ENCODE peak calls at places on chromosomes 11 and 22, in four cellular contexts. One of them, this sample, is unnamed.
A peak's percentile ranks its signal among the peaks of the same experiment; 100 is the strongest.

GRCh38 chr11:61138940-61139339 is 22.3 kb downstream of the VPS37C start:
- DNase-seq in aorta: peak; percentile 36
- DNase-seq in body of pancreas: no peak
- DNase-seq in ovary: no peak
- DNase-seq in this sample: no peak

GRCh38 chr11:126060651-126061220 is 1.9 kb downstream of the CDON start:
- DNase-seq in aorta: no peak
- DNase-seq in body of pancreas: no peak
- DNase-seq in ovary: no peak
- DNase-seq in this sample: no peak

GRCh38 chr11:19284881-19285280 is 44.1 kb upstream of the E2F8 start:
- DNase-seq in aorta: no peak
- DNase-seq in body of pancreas: no peak
- DNase-seq in ovary: no peak
- DNase-seq in this sample: no peak

GRCh38 chr11:116890193-116890592 is 52.8 kb upstream of the APOA1 start:
- DNase-seq in aorta: no peak
- DNase-seq in body of pancreas: no peak
- DNase-seq in ovary: no peak
- DNase-seq in this sample: no peak

GRCh38 chr11:66637557-66638176 is 836 bp upstream of the RBM4 start:
- DNase-seq in aorta: no peak
- DNase-seq in body of pancreas: no peak
- DNase-seq in ovary: no peak
- DNase-seq in this sample: no peak

GRCh38 chr11:70072471-70073187 is 5.5 kb upstream of the ANO1 start:
- DNase-seq in aorta: no peak
- DNase-seq in body of pancreas: no peak
- DNase-seq in ovary: no peak
- DNase-seq in this sample: no peak

GRCh38 chr11:6199174-6199810 is at the start of gene OR52W1:
- DNase-seq in aorta: no peak
- DNase-seq in body of pancreas: no peak
- DNase-seq in ovary: no peak
- DNase-seq in this sample: no peak

GRCh38 chr11:67651976-67652895 is 1.7 kb upstream of the ACY3 start:
- DNase-seq in aorta: no peak
- DNase-seq in body of pancreas: no peak
- DNase-seq in ovary: no peak
- DNase-seq in this sample: no peak

GRCh38 chr11:131922220-131922619 is 551.8 kb downstream of the NTM start:
- DNase-seq in aorta: no peak
- DNase-seq in body of pancreas: no peak
- DNase-seq in ovary: no peak
- DNase-seq in this sample: no peak

GRCh38 chr11:130449246-130449990 is 973 bp downstream of the ADAMTS15 start:
- DNase-seq in aorta: no peak
- DNase-seq in body of pancreas: no peak
- DNase-seq in ovary: no peak
- DNase-seq in this sample: no peak

GRCh38 chr11:103826856-103827255 is 209.6 kb upstream of the DDI1 start:
- DNase-seq in aorta: no peak
- DNase-seq in body of pancreas: no peak
- DNase-seq in ovary: no peak
- DNase-seq in this sample: no peak

GRCh38 chr22:50002791-50003190 is 9.8 kb downstream of the IL17REL start:
- DNase-seq in aorta: no peak
- DNase-seq in body of pancreas: no peak
- DNase-seq in ovary: no peak
- DNase-seq in this sample: no peak

GRCh38 chr11:19040051-19040450 is 20.5 kb downstream of the MRGPRX2 start:
- DNase-seq in aorta: no peak
- DNase-seq in body of pancreas: no peak
- DNase-seq in ovary: no peak
- DNase-seq in this sample: no peak

GRCh38 chr11:33135216-33135615 is 26.1 kb downstream of the CSTF3 start:
- DNase-seq in aorta: no peak
- DNase-seq in body of pancreas: no peak
- DNase-seq in ovary: no peak
- DNase-seq in this sample: peak; percentile 72

GRCh38 chr11:75925785-75926164 is 110.8 kb downstream of the UVRAG start:
- DNase-seq in aorta: no peak
- DNase-seq in body of pancreas: no peak
- DNase-seq in ovary: no peak
- DNase-seq in this sample: no peak

GRCh38 chr22:48702573-48703264 is 1125.0 kb downstream of the BRD1 start:
- DNase-seq in aorta: peak; percentile 26
- DNase-seq in body of pancreas: peak; percentile 77
- DNase-seq in ovary: no peak
- DNase-seq in this sample: no peak

GRCh38 chr22:49508561-49508960 is 319.1 kb downstream of the BRD1 start:
- DNase-seq in aorta: no peak
- DNase-seq in body of pancreas: no peak
- DNase-seq in ovary: no peak
- DNase-seq in this sample: no peak

GRCh38 chr11:8545698-8546366 is 48.2 kb downstream of the STK33 start:
- DNase-seq in aorta: no peak
- DNase-seq in body of pancreas: no peak
- DNase-seq in ovary: no peak
- DNase-seq in this sample: no peak

GRCh38 chr11:27209562-27210005 is 153.4 kb downstream of the CCDC34 start:
- DNase-seq in aorta: peak; percentile 77
- DNase-seq in body of pancreas: peak; percentile 27
- DNase-seq in ovary: no peak
- DNase-seq in this sample: no peak

GRCh38 chr22:47144076-47144765 is 381.8 kb downstream of the TBC1D22A start:
- DNase-seq in aorta: no peak
- DNase-seq in body of pancreas: peak; percentile 71
- DNase-seq in ovary: no peak
- DNase-seq in this sample: no peak

GRCh38 chr11:45423036-45423435 is 136.9 kb upstream of the SYT13 start:
- DNase-seq in aorta: no peak
- DNase-seq in body of pancreas: no peak
- DNase-seq in ovary: no peak
- DNase-seq in this sample: no peak

GRCh38 chr22:45903355-45904149 is 73.4 kb downstream of the WNT7B start:
- DNase-seq in aorta: peak; percentile 70
- DNase-seq in body of pancreas: peak; percentile 50
- DNase-seq in ovary: no peak
- DNase-seq in this sample: peak; percentile 27

GRCh38 chr11:115678942-115679341 is 174.7 kb upstream of the CADM1 start:
- DNase-seq in aorta: no peak
- DNase-seq in body of pancreas: no peak
- DNase-seq in ovary: no peak
- DNase-seq in this sample: no peak

GRCh38 chr11:120928506-120929062 is 95.3 kb upstream of the TBCEL start:
- DNase-seq in aorta: no peak
- DNase-seq in body of pancreas: no peak
- DNase-seq in ovary: no peak
- DNase-seq in this sample: no peak

GRCh38 chr11:130718118-130718517 is 198.2 kb downstream of the SNX19 start:
- DNase-seq in aorta: no peak
- DNase-seq in body of pancreas: no peak
- DNase-seq in ovary: no peak
- DNase-seq in this sample: no peak

GRCh38 chr11:19279455-19279854 is 38.7 kb upstream of the E2F8 start:
- DNase-seq in aorta: no peak
- DNase-seq in body of pancreas: no peak
- DNase-seq in ovary: no peak
- DNase-seq in this sample: no peak

GRCh38 chr11:119673389-119674336 is 55.3 kb downstream of the NECTIN1 start:
- DNase-seq in aorta: no peak
- DNase-seq in body of pancreas: peak; percentile 30
- DNase-seq in ovary: no peak
- DNase-seq in this sample: no peak

GRCh38 chr11:70498171-70498571 is 99.8 kb downstream of the CTTN start:
- DNase-seq in aorta: peak; percentile 18
- DNase-seq in body of pancreas: no peak
- DNase-seq in ovary: no peak
- DNase-seq in this sample: no peak

GRCh38 chr11:6658647-6659046 is 3.0 kb upstream of the DCHS1 start:
- DNase-seq in aorta: no peak
- DNase-seq in body of pancreas: no peak
- DNase-seq in ovary: no peak
- DNase-seq in this sample: no peak

GRCh38 chr11:126335463-126335760 is 20.1 kb upstream of the ST3GAL4 start:
- DNase-seq in aorta: no peak
- DNase-seq in body of pancreas: no peak
- DNase-seq in ovary: no peak
- DNase-seq in this sample: no peak

GRCh38 chr11:111452146-111452545 is 60.0 kb downstream of the BTG4 start:
- DNase-seq in aorta: no peak
- DNase-seq in body of pancreas: no peak
- DNase-seq in ovary: no peak
- DNase-seq in this sample: no peak

GRCh38 chr11:67732045-67732787 is 57.8 kb upstream of the ALDH3B2 start:
- DNase-seq in aorta: no peak
- DNase-seq in body of pancreas: peak; percentile 13
- DNase-seq in ovary: no peak
- DNase-seq in this sample: no peak

GRCh38 chr11:22711212-22711770 is 44.9 kb downstream of the GAS2 start:
- DNase-seq in aorta: no peak
- DNase-seq in body of pancreas: peak; percentile 10
- DNase-seq in ovary: no peak
- DNase-seq in this sample: no peak

GRCh38 chr22:41271787-41272186 is 14.2 kb downstream of the RANGAP1 start:
- DNase-seq in aorta: no peak
- DNase-seq in body of pancreas: no peak
- DNase-seq in ovary: no peak
- DNase-seq in this sample: no peak

GRCh38 chr11:3642071-3642951 is 519 bp upstream of the ART5 start:
- DNase-seq in aorta: peak; percentile 77
- DNase-seq in body of pancreas: peak; percentile 86
- DNase-seq in ovary: peak; percentile 93
- DNase-seq in this sample: peak; percentile 26

DNA sequence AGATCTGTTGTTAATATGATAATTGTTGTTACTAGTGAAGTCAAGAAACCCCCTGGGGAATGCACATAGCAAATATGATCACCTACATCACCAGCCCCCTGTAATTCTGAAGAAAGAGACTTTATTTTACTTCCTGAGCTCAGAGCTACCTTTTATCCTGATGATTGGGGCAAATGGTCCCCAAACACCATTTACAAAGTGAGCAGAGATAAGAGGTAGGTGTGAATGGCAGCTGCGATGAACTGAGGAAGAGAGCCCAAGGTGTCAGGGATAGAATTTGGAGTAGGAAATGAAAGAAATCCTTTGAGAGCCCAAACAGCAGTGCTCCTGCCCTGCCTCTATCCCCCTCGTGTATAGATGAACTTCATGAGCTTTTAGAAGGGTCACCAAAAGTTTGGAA is 69.1 kb downstream of the TENM4 start:
- DNase-seq in aorta: no peak
- DNase-seq in body of pancreas: no peak
- DNase-seq in ovary: no peak
- DNase-seq in this sample: no peak
- H3K27ac ChIP-seq in aorta: no peak overlapping the region
- H3K27ac ChIP-seq in body of pancreas: no peak overlapping the region
- H3K27ac ChIP-seq in ovary: no peak overlapping the region
- H3K27ac ChIP-seq in this sample: no peak overlapping the region

GRCh38 chr11:100550910-100551309 is 136.2 kb upstream of the ARHGAP42 start:
- DNase-seq in aorta: no peak
- DNase-seq in body of pancreas: no peak
- DNase-seq in ovary: no peak
- DNase-seq in this sample: no peak

GRCh38 chr11:100543386-100543785 is 143.7 kb upstream of the ARHGAP42 start:
- DNase-seq in aorta: no peak
- DNase-seq in body of pancreas: no peak
- DNase-seq in ovary: no peak
- DNase-seq in this sample: no peak

GRCh38 chr11:100546714-100547113 is 140.4 kb upstream of the ARHGAP42 start:
- DNase-seq in aorta: no peak
- DNase-seq in body of pancreas: no peak
- DNase-seq in ovary: no peak
- DNase-seq in this sample: no peak

GRCh38 chr11:100550298-100550697 is 136.8 kb upstream of the ARHGAP42 start:
- DNase-seq in aorta: no peak
- DNase-seq in body of pancreas: no peak
- DNase-seq in ovary: no peak
- DNase-seq in this sample: no peak

DNA sequence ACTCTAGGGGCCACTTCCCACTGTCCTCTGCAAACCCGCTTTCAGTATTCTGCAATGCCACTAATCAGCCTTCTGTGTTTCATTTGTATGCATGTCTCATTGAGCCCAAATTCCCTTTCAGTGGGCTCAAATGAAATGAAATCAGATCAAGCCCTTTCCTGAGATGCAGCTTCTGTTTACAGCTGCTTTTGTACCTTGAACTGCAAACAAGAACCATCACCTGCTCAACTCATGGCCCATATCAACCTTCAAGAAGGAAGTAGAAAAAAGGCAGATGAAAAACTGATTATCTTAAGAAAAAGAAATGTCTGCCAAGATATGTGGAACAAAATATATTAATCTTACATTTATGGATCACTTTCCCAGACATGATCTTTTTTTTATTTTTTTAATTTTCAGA is 141.1 kb upstream of the ARHGAP42 start:
- DNase-seq in aorta: no peak
- DNase-seq in body of pancreas: no peak
- DNase-seq in ovary: no peak
- DNase-seq in this sample: no peak
- H3K4me3 ChIP-seq in aorta: no peak overlapping the region
- H3K4me3 ChIP-seq in body of pancreas: no peak overlapping the region
- H3K4me3 ChIP-seq in ovary: no peak overlapping the region
- H3K4me3 ChIP-seq in this sample: no peak overlapping the region

DNA sequence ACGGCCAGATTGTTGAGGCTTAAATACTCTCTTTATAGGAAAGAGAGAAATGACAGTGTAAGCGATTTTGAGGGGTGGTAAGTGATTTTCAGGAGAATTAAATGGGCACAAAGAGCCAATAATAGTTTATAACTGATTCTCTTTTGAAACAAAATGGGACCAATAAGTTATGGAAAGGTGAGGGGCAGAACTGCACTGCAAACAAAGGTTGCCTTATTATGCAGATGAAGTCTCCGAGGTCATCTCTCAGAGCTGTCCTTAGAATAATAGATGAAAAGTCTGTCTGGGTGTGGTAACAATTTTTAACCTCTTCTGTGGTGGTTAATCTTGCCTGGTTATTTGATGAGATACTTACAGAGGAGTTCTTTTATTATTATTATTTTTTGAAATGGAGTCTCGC is 14.7 kb upstream of the CRTAM start:
- DNase-seq in aorta: no peak
- DNase-seq in body of pancreas: no peak
- DNase-seq in ovary: no peak
- DNase-seq in this sample: no peak
- H3K9me3 ChIP-seq in aorta: peaks cover 2% of the 10 kb centered on the region
- H3K9me3 ChIP-seq in body of pancreas: no peaks in the 10 kb centered on the region
- H3K9me3 ChIP-seq in ovary: no peaks in the 10 kb centered on the region
- H3K9me3 ChIP-seq in this sample: peaks cover 2% of the 10 kb centered on the region

DNA sequence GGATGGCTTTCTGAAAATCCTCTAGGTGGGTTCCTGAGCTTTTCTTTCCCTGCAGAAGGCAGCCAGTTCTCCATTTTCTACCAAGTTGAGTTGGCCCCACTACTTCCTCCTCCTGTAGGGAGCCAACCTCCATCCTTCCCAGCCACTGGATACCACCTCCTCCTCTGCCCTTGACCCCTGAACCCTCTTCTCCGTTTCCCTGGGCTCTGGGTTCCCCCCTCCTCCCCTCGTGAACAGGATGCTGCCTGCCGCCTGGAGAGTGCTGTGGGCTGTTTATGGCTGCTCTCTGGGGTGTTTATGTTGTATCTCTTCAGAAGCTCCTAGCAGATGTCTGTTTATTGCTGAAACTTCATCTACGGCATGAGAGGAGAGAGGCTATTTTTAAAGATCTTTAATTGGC is 8.6 kb downstream of the MICAL2 start:
- DNase-seq in aorta: no peak
- DNase-seq in body of pancreas: no peak
- DNase-seq in ovary: peak; percentile 43
- DNase-seq in this sample: no peak
- H3K27ac ChIP-seq in aorta: no peak overlapping the region
- H3K27ac ChIP-seq in body of pancreas: no peak overlapping the region
- H3K27ac ChIP-seq in ovary: peak overlapping the region; percentile 61
- H3K27ac ChIP-seq in this sample: peak overlapping the region; percentile 43